ENCODE peak calls at places on chromosome 12, in seven cellular contexts. O, Z, D, S, H, C and W are unnamed samples.

GRCh38 chr12:93098077-93098476 is 169.0 kb upstream of the EEA1 start:
- DNase-seq in O (peak), Z (peak), D (peak), S (peak), H (peak), C (no peak), W (peak)

GRCh38 chr12:132279930-132280329 is 49.5 kb downstream of the GALNT9 start:
- DNase-seq in O (no peak), Z (no peak), D (no peak), S (no peak), H (no peak), C (no peak), W (peak)

GRCh38 chr12:106187155-106187789 is 48.5 kb upstream of the NUAK1 start:
- DNase-seq in O (no peak), Z (no peak), D (no peak), S (no peak), H (no peak), C (no peak), W (no peak)

GRCh38 chr12:86249856-86250255 is 6.3 kb downstream of the MGAT4C start:
- DNase-seq in O (no peak), Z (no peak), D (no peak), S (no peak), H (peak), C (no peak), W (no peak)

GRCh38 chr12:15532364-15532977 is 210.2 kb downstream of the PTPRO start:
- DNase-seq in O (no peak), Z (peak), D (peak), S (peak), H (peak), C (peak), W (no peak)

GRCh38 chr12:107475900-107476299 is 209.7 kb upstream of the PWP1 start:
- DNase-seq in O (no peak), Z (no peak), D (no peak), S (peak), H (no peak), C (no peak), W (no peak)

GRCh38 chr12:111154180-111154579 is 214.7 kb downstream of the PHETA1 start:
- DNase-seq in O (no peak), Z (peak), D (no peak), S (no peak), H (no peak), C (peak), W (no peak)

GRCh38 chr12:56724660-56724988 is 475 bp downstream of the NACA start:
- DNase-seq in O (no peak), Z (no peak), D (no peak), S (peak), H (no peak), C (no peak), W (peak)

GRCh38 chr12:4117386-4118016 is 156.1 kb upstream of the CCND2 start:
- DNase-seq in O (no peak), Z (no peak), D (no peak), S (no peak), H (no peak), C (no peak), W (no peak)

GRCh38 chr12:102634216-102634615 is 153.9 kb upstream of the IGF1 start:
- DNase-seq in O (no peak), Z (no peak), D (no peak), S (no peak), H (peak), C (peak), W (no peak)

GRCh38 chr12:47020211-47020821 is 59.1 kb upstream of the PCED1B start:
- DNase-seq in O (no peak), Z (no peak), D (no peak), S (no peak), H (peak), C (no peak), W (no peak)

GRCh38 chr12:75414671-75415070 is 23.8 kb downstream of the GLIPR1L2 start:
- DNase-seq in O (no peak), Z (no peak), D (no peak), S (no peak), H (no peak), C (no peak), W (no peak)

GRCh38 chr12:57229041-57229633 is 374 bp upstream of the SHMT2 start:
- DNase-seq in O (no peak), Z (no peak), D (no peak), S (no peak), H (no peak), C (no peak), W (no peak)

GRCh38 chr12:82708507-82708906 is 21.8 kb downstream of the TMTC2 start:
- DNase-seq in O (no peak), Z (no peak), D (peak), S (no peak), H (no peak), C (no peak), W (no peak)

GRCh38 chr12:56010112-56010570 is 10.7 kb upstream of the IKZF4 start:
- DNase-seq in O (no peak), Z (no peak), D (no peak), S (no peak), H (no peak), C (no peak), W (no peak)

GRCh38 chr12:1812650-1813302 is 7.6 kb upstream of the LRTM2 start:
- DNase-seq in O (no peak), Z (no peak), D (no peak), S (peak), H (peak), C (no peak), W (peak)

GRCh38 chr12:7411343-7411742 is 32.6 kb downstream of the CD163L1 start:
- DNase-seq in O (no peak), Z (no peak), D (no peak), S (no peak), H (no peak), C (no peak), W (no peak)

GRCh38 chr12:121263206-121263605 is 33.3 kb downstream of the CAMKK2 start:
- DNase-seq in O (no peak), Z (no peak), D (no peak), S (no peak), H (no peak), C (no peak), W (no peak)

GRCh38 chr12:57175428-57176138 is 28.2 kb upstream of the LRP1-AS start:
- DNase-seq in O (peak), Z (peak), D (peak), S (peak), H (peak), C (peak), W (peak)

GRCh38 chr12:30064906-30065305 is 281.2 kb upstream of the TMTC1 start:
- DNase-seq in O (no peak), Z (no peak), D (no peak), S (no peak), H (no peak), C (no peak), W (no peak)

GRCh38 chr12:115891551-115891950 is 385.9 kb downstream of the MED13L start:
- DNase-seq in O (no peak), Z (no peak), D (no peak), S (no peak), H (no peak), C (no peak), W (no peak)

GRCh38 chr12:52351196-52352059 is 15.9 kb downstream of the KRT85 start:
- DNase-seq in O (no peak), Z (no peak), D (no peak), S (no peak), H (no peak), C (no peak), W (peak)

GRCh38 chr12:14716848-14717444 is 20.5 kb upstream of the GUCY2C start:
- DNase-seq in O (peak), Z (peak), D (peak), S (peak), H (peak), C (peak), W (peak)

GRCh38 chr12:70448371-70448770 is 82.3 kb downstream of the KCNMB4 start:
- DNase-seq in O (no peak), Z (no peak), D (no peak), S (no peak), H (peak), C (no peak), W (peak)

GRCh38 chr12:22231078-22231477 is 103.4 kb downstream of the ST8SIA1 start:
- DNase-seq in O (no peak), Z (no peak), D (no peak), S (no peak), H (no peak), C (no peak), W (no peak)

GRCh38 chr12:7588703-7589329 is 76.9 kb downstream of the APOBEC1 start:
- DNase-seq in O (peak), Z (no peak), D (peak), S (peak), H (peak), C (peak), W (no peak)

GRCh38 chr12:76883826-76884225 is 5.0 kb upstream of the CSRP2 start:
- DNase-seq in O (no peak), Z (no peak), D (no peak), S (no peak), H (peak), C (peak), W (peak)

GRCh38 chr12:84056-84455 is 17.5 kb downstream of the IQSEC3 start:
- DNase-seq in O (no peak), Z (no peak), D (no peak), S (no peak), H (no peak), C (no peak), W (no peak)

GRCh38 chr12:38163442-38163801 is 153.2 kb upstream of the ALG10B start:
- DNase-seq in O (no peak), Z (no peak), D (no peak), S (no peak), H (no peak), C (no peak), W (no peak)

DNA sequence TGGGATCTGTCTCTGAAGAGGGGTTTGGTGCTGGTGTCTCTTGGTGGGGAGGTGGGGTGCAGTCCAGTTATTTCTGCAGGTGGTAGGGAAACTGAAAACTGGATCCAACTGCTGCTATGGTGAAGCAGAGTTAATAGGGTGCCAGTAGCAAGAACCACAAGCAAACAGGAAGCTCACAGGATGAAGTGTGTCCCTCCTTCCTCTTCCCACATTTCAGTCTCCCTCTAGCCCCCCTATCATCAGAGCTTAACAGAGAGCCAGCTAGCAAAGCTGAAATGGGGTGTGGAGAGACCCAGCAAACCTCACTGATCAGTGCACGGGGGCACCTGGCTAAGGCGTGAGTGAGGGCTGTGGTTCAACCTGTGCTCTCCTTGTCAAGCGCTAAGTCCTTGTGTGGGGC is 69.1 kb upstream of the C12orf71 start:
- DNase-seq in O (no peak), Z (no peak), D (no peak), S (no peak), H (no peak), C (no peak), W (no peak)
- TF ChIP-seq CTCF in O (no peak), Z (no peak), D (no peak), S (no peak), H (no peak), C (no peak), W (no peak)

GRCh38 chr12:32918890-32919791 is 22.6 kb upstream of the PKP2 start:
- DNase-seq in O (no peak), Z (peak), D (no peak), S (no peak), H (peak), C (no peak), W (peak)
- TF ChIP-seq CTCF in O (no peak), Z (peak), D (peak), S (peak), H (peak), C (peak), W (peak)

GRCh38 chr12:63823040-63823439 is 21.5 kb upstream of the SRGAP1 start:
- DNase-seq in O (no peak), Z (no peak), D (no peak), S (no peak), H (no peak), C (no peak), W (no peak)

GRCh38 chr12:63820427-63820826 is 24.1 kb upstream of the SRGAP1 start:
- DNase-seq in O (no peak), Z (no peak), D (no peak), S (no peak), H (no peak), C (no peak), W (no peak)

GRCh38 chr12:63822352-63822751 is 22.1 kb upstream of the SRGAP1 start:
- DNase-seq in O (no peak), Z (no peak), D (no peak), S (no peak), H (peak), C (no peak), W (no peak)

GRCh38 chr12:63821781-63822251 is 22.7 kb upstream of the SRGAP1 start:
- DNase-seq in O (no peak), Z (no peak), D (no peak), S (no peak), H (peak), C (no peak), W (no peak)

GRCh38 chr12:63826002-63826585 is 18.4 kb upstream of the SRGAP1 start:
- DNase-seq in O (no peak), Z (no peak), D (no peak), S (no peak), H (peak), C (peak), W (no peak)
- TF ChIP-seq CTCF in O (peak), Z (peak), D (peak), S (peak), H (peak), C (peak), W (peak)

GRCh38 chr12:41277019-41277770 is 89.1 kb downstream of the PDZRN4 start:
- DNase-seq in O (no peak), Z (peak), D (peak), S (no peak), H (peak), C (peak), W (no peak)
- TF ChIP-seq CTCF in O (peak), Z (peak), D (peak), S (peak), H (peak), C (peak), W (peak)